ENCODE peak calls at places on chromosomes 5 and 9, in ten cellular contexts. V is DND-41, E is IMR-90, C is heart left ventricle, X is type B pancreatic cell, K is GM23338, I is PC-3, J is thyroid gland, T is A549, Y is endothelial cell. U is an unnamed sample.

GRCh38 chr5:135034186-135034962 is at the start of gene PITX1:
- DNase-seq in V (peak; percentile 83), E (peak; percentile 69), C (peak; percentile 44), X (no peak), K (peak; percentile 71), I (peak; percentile 65), J (peak; percentile 27), T (peak; percentile 80), Y (no peak), U (peak; percentile 72)

GRCh38 chr9:132199056-132199455 is 37.2 kb downstream of the NTNG2 start:
- DNase-seq in V (no peak), E (no peak), C (no peak), X (no peak), K (no peak), I (no peak), J (no peak), T (no peak), Y (no peak), U (no peak)

GRCh38 chr9:83469722-83470121 is 68.5 kb downstream of the FRMD3 start:
- DNase-seq in V (no peak), E (no peak), C (no peak), X (no peak), K (peak; percentile 39), I (no peak), J (no peak), T (no peak), Y (no peak), U (no peak)

GRCh38 chr5:160649304-160649703 is 202.7 kb downstream of the ATP10B start:
- DNase-seq in V (peak; percentile 42), E (no peak), C (no peak), X (no peak), K (peak; percentile 64), I (peak; percentile 11), J (peak; percentile 8), T (no peak), Y (peak; percentile 9), U (peak; percentile 37)

GRCh38 chr5:91703128-91703527 is 320.0 kb upstream of the ARRDC3 start:
- DNase-seq in V (no peak), E (no peak), C (no peak), X (no peak), K (no peak), I (no peak), J (no peak), T (no peak), Y (no peak), U (no peak)

GRCh38 chr9:124792976-124793594 is 16.2 kb downstream of the OLFML2A start:
- DNase-seq in V (no peak), E (peak; percentile 49), C (peak; percentile 58), X (no peak), K (no peak), I (no peak), J (peak; percentile 58), T (no peak), Y (no peak), U (no peak)

GRCh38 chr9:131179561-131180219 is 54.3 kb downstream of the NUP214 start:
- DNase-seq in V (no peak), E (peak; percentile 95), C (no peak), X (no peak), K (no peak), I (no peak), J (no peak), T (no peak), Y (no peak), U (no peak)

GRCh38 chr9:98977246-98977681 is 33.6 kb downstream of the COL15A1 start:
- DNase-seq in V (no peak), E (no peak), C (peak; percentile 83), X (no peak), K (no peak), I (no peak), J (no peak), T (no peak), Y (no peak), U (no peak)

GRCh38 chr9:22148876-22149637 is 140.0 kb upstream of the CDKN2B start:
- DNase-seq in V (no peak), E (peak; percentile 70), C (no peak), X (no peak), K (no peak), I (no peak), J (no peak), T (no peak), Y (no peak), U (no peak)

GRCh38 chr9:122030357-122030756 is 62.8 kb downstream of the TTLL11 start:
- DNase-seq in V (no peak), E (no peak), C (no peak), X (no peak), K (no peak), I (no peak), J (no peak), T (no peak), Y (no peak), U (no peak)

GRCh38 chr5:107776506-107776905 is 105.8 kb upstream of the EFNA5 start:
- DNase-seq in V (no peak), E (no peak), C (no peak), X (no peak), K (no peak), I (no peak), J (no peak), T (no peak), Y (no peak), U (no peak)

GRCh38 chr5:157177935-157178334 is 2.7 kb upstream of the ITK start:
- DNase-seq in V (no peak), E (no peak), C (no peak), X (no peak), K (no peak), I (peak; percentile 24), J (no peak), T (no peak), Y (no peak), U (no peak)

GRCh38 chr9:34988218-34989055 is 1.1 kb upstream of the DNAJB5 start:
- DNase-seq in V (no peak), E (no peak), C (peak; percentile 75), X (no peak), K (peak; percentile 73), I (no peak), J (peak; percentile 59), T (no peak), Y (peak; percentile 50), U (no peak)

GRCh38 chr9:91730806-91731205 is 219.2 kb downstream of the ROR2 start:
- DNase-seq in V (no peak), E (no peak), C (no peak), X (no peak), K (no peak), I (no peak), J (no peak), T (no peak), Y (no peak), U (no peak)

GRCh38 chr9:114437401-114437893 is 49.7 kb upstream of the AKNA start:
- DNase-seq in V (no peak), E (no peak), C (no peak), X (no peak), K (no peak), I (no peak), J (no peak), T (no peak), Y (no peak), U (no peak)

GRCh38 chr9:79134654-79135053 is 437.1 kb upstream of the TLE4 start:
- DNase-seq in V (peak; percentile 4), E (peak; percentile 12), C (no peak), X (no peak), K (peak; percentile 81), I (peak; percentile 24), J (no peak), T (no peak), Y (peak; percentile 18), U (no peak)

DNA sequence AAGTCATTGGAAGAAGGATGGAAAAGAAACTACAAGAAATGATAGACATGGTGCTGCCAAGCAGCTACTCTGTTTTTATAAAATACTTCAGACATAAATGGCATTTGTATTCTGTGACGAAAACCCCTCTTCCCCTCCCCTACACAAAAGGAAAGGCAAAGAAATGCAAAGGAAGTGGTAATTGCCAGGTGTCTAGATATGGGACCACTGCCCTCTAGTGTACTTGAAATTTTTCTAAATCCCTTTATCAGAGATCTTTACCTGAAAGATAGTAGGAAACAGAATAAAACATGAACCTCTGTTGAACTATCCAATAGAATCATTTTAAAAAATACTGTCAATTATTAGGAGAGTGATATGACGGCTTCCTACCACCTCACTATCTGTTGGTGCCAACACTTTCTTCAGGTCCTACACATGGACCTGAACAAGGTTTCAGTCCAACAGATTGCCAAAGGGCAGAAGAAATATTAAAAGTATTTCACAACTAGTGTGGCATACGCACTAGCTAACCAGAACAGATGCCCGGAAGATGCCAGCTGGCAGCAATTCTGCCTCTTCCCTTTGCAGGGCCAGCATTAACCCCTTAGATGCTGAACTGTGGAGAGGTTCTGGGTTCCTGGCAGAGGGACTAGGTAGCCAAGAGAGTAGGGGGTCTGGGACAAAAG is 104.1 kb downstream of the TSSK1B start:
- DNase-seq in V (peak; percentile 45), E (peak; percentile 60), C (no peak), X (no peak), K (no peak), I (peak; percentile 74), J (peak; percentile 17), T (peak; percentile 14), Y (no peak), U (peak; percentile 18)
- TF ChIP-seq CTCF in V (peak; percentile 71), E (peak; percentile 51), C (peak; percentile 57), X (peak; percentile 77), K (peak; percentile 48), I (peak; percentile 83), J (no peak), T (peak; percentile 41), Y (peak; percentile 36), U (no peak)

GRCh38 chr5:122581629-122582028 is 193.3 kb upstream of the SNX2 start:
- DNase-seq in V (no peak), E (no peak), C (no peak), X (no peak), K (no peak), I (no peak), J (no peak), T (no peak), Y (no peak), U (no peak)
- TF ChIP-seq CTCF in V (no peak), E (no peak), C (no peak), X (no peak), K (no peak), I (no peak), J (no peak), T (no peak), Y (no peak), U (no peak)

DNA sequence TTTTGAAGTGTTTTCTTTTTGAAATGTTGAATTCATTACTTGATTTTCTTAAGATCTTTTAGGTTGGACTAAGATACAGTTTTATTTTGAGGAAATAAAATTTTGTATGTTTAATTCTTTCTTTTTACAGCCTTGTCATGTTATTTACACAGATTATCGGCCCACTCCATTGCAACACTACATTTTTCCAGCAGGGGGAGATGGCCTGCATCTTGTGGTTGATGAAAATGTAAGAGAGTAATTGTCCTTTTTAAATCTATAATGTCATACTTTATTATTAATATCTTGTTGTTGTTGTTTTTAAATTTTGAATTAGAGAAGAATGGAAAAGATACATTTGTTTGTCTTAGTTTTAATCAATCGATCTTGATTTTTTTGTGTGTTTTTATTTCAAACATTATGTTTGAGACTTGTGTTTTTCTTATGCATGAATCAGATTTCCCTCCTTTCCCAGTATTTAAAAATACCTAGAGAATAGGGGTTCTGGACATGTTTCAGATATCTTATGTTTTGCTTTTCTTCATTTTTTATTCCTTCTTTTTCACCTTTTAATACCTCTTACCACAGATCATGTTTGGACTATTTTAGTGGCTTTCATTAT is 36.7 kb downstream of the MTREX start:
- DNase-seq in V (peak; percentile 66), E (peak; percentile 70), C (no peak), X (no peak), K (peak; percentile 65), I (peak; percentile 68), J (peak; percentile 68), T (peak; percentile 21), Y (peak; percentile 69), U (peak; percentile 71)
- TF ChIP-seq CTCF in V (peak; percentile 89), E (peak; percentile 86), C (peak; percentile 81), X (peak; percentile 96), K (peak; percentile 94), I (peak; percentile 71), J (peak; percentile 79), T (peak; percentile 83), Y (peak; percentile 93), U (peak; percentile 78)

GRCh38 chr9:37984672-37985611 is 81.0 kb upstream of the SLC25A51 start:
- DNase-seq in V (peak; percentile 41), E (peak; percentile 72), C (peak; percentile 66), X (no peak), K (no peak), I (peak; percentile 23), J (no peak), T (no peak), Y (no peak), U (no peak)
- TF ChIP-seq CTCF in V (no peak), E (no peak), C (no peak), X (no peak), K (no peak), I (no peak), J (no peak), T (no peak), Y (no peak), U (no peak)